ENCODE peak calls at places on chromosomes 16 and 17, in four cellular contexts. R, D, Z and A are unnamed samples.

GRCh38 chr16:8026450-8026849 is 563.9 kb downstream of the TMEM114 start:
- DNase-seq in D (no peak), Z (no peak), R (no peak), A (no peak)

GRCh38 chr16:89141884-89142267 is 29.7 kb upstream of the CDH15 start:
- DNase-seq in D (no peak), Z (no peak), R (no peak), A (no peak)

GRCh38 chr17:17155568-17155967 is 50.6 kb downstream of the PLD6 start:
- DNase-seq in D (no peak), Z (no peak), R (no peak), A (no peak)

GRCh38 chr17:17663160-17664072 is 17.8 kb upstream of the RAI1 start:
- DNase-seq in R (peak), Z (peak), D (peak), A (no peak)

GRCh38 chr16:12178251-12178990 is 201.9 kb downstream of the SNX29 start:
- DNase-seq in Z (no peak), R (peak), D (no peak), A (no peak)

GRCh38 chr16:71303938-71304337 is 14.7 kb upstream of the CMTR2 start:
- DNase-seq in R (no peak), D (no peak), Z (peak), A (no peak)

GRCh38 chr17:82449136-82449882 is 1.2 kb downstream of the CYBC1 start:
- DNase-seq in R (no peak), D (peak), Z (no peak), A (no peak)

GRCh38 chr16:23114131-23114904 is 34.9 kb downstream of the USP31 start:
- DNase-seq in D (no peak), R (no peak), Z (no peak), A (no peak)

GRCh38 chr17:28807925-28808641 is 34.5 kb downstream of the FAM222B start:
- DNase-seq in R (no peak), D (no peak), Z (peak), A (no peak)

GRCh38 chr16:89314357-89314756 is 96.9 kb downstream of the ZNF778 start:
- DNase-seq in Z (no peak), D (no peak), R (no peak), A (no peak)

GRCh38 chr17:72175787-72176515 is 55.1 kb downstream of the SOX9 start:
- DNase-seq in R (no peak), D (no peak), Z (no peak), A (no peak)

GRCh38 chr17:69015631-69016030 is 45.1 kb downstream of the ABCA9 start:
- DNase-seq in R (no peak), Z (no peak), D (no peak), A (no peak)

GRCh38 chr16:27489906-27490305 is 59.8 kb downstream of the GTF3C1 start:
- DNase-seq in D (no peak), Z (no peak), R (no peak), A (no peak)

GRCh38 chr17:33709881-33710280 is 416.8 kb upstream of the ASIC2 start:
- DNase-seq in R (no peak), D (no peak), Z (no peak), A (no peak)

GRCh38 chr17:50145532-50146229 is 4.8 kb downstream of the PPP1R9B start:
- DNase-seq in R (no peak), Z (no peak), D (no peak), A (no peak)

GRCh38 chr16:25707982-25708583 is 16.3 kb downstream of the HS3ST4 start:
- DNase-seq in R (no peak), D (peak), Z (peak), A (no peak)

GRCh38 chr16:83171396-83171795 is 544.6 kb downstream of the CDH13 start:
- DNase-seq in R (no peak), Z (no peak), D (no peak), A (no peak)

GRCh38 chr17:78935419-78936323 is 10.5 kb upstream of the TIMP2 start:
- DNase-seq in Z (no peak), R (peak), D (peak), A (no peak)

GRCh38 chr17:2187758-2188157 is 115.8 kb downstream of the SMG6 start:
- DNase-seq in Z (no peak), D (no peak), R (no peak), A (no peak)

GRCh38 chr16:23408242-23409201 is 44.5 kb downstream of the COG7 start:
- DNase-seq in D (no peak), R (peak), Z (no peak), A (no peak)

GRCh38 chr17:57746221-57746620 is 1.1 kb upstream of the CCDC182 start:
- DNase-seq in R (no peak), D (no peak), Z (no peak), A (no peak)

GRCh38 chr17:66665194-66665593 is 169.7 kb upstream of the CACNG5 start:
- DNase-seq in R (no peak), Z (no peak), D (no peak), A (no peak)

GRCh38 chr16:18792836-18793433 is 2.8 kb upstream of the RPS15A start:
- DNase-seq in R (no peak), D (no peak), Z (no peak), A (no peak)

GRCh38 chr17:4945176-4945943 is 3.0 kb downstream of the PFN1 start:
- DNase-seq in Z (peak), R (peak), D (peak), A (no peak)

GRCh38 chr17:2395258-2396170 is 5.3 kb downstream of the MNT start:
- DNase-seq in R (peak), D (no peak), Z (no peak), A (no peak)

GRCh38 chr16:14249291-14250032 is 178.3 kb downstream of the MRTFB start:
- DNase-seq in R (no peak), Z (peak), D (peak), A (no peak)

GRCh38 chr17:62923515-62924150 is 42.4 kb upstream of the TANC2 start:
- DNase-seq in Z (no peak), R (no peak), D (no peak), A (no peak)

GRCh38 chr16:26952411-26952810 is 114.3 kb upstream of the C16orf82 start:
- DNase-seq in D (no peak), Z (no peak), R (no peak), A (no peak)

GRCh38 chr16:55773859-55774549 is 58.9 kb downstream of the CES1 start:
- DNase-seq in D (no peak), R (no peak), Z (no peak), A (no peak)

GRCh38 chr16:89277049-89277448 is 59.5 kb downstream of the ZNF778 start:
- DNase-seq in Z (no peak), R (no peak), D (no peak), A (no peak)

GRCh38 chr17:12691173-12691572 is 25.5 kb downstream of the MYOCD start:
- DNase-seq in D (no peak), Z (no peak), R (peak), A (no peak)

GRCh38 chr17:47072881-47073280 is 93.8 kb upstream of the RPRML start:
- DNase-seq in Z (no peak), R (no peak), D (no peak), A (no peak)

GRCh38 chr17:20170085-20170484 is 160.9 kb downstream of the SPECC1 start:
- DNase-seq in Z (no peak), R (no peak), D (no peak), A (no peak)

GRCh38 chr17:1733047-1733357 is 8.5 kb downstream of the WDR81 start:
- DNase-seq in D (no peak), R (no peak), Z (no peak), A (no peak)

GRCh38 chr17:27294689-27295630 is 1.0 kb downstream of the WSB1 start:
- DNase-seq in R (peak), D (peak), Z (peak), A (no peak)
- TF ChIP-seq POLR2AphosphoS5 in R (peak), D (peak), Z (peak), A (no peak)

GRCh38 chr17:45021607-45022287 is 29.7 kb downstream of the DCAKD start:
- DNase-seq in Z (no peak), R (peak), D (peak), A (no peak)
- H3K4me3 ChIP-seq in Z (no peak), R (peak), D (peak), A (peak)

GRCh38 chr17:30345089-30345433 is 11.2 kb upstream of the TMIGD1 start:
- DNase-seq in D (no peak), R (no peak), Z (no peak), A (no peak)

GRCh38 chr17:30343741-30344140 is 9.9 kb upstream of the TMIGD1 start:
- DNase-seq in D (no peak), Z (no peak), R (no peak), A (no peak)

GRCh38 chr17:30346211-30346831 is 12.5 kb upstream of the TMIGD1 start:
- DNase-seq in R (no peak), D (no peak), Z (no peak), A (no peak)

GRCh38 chr17:30345527-30346075 is 11.7 kb upstream of the TMIGD1 start:
- DNase-seq in D (no peak), Z (no peak), R (no peak), A (no peak)

DNA sequence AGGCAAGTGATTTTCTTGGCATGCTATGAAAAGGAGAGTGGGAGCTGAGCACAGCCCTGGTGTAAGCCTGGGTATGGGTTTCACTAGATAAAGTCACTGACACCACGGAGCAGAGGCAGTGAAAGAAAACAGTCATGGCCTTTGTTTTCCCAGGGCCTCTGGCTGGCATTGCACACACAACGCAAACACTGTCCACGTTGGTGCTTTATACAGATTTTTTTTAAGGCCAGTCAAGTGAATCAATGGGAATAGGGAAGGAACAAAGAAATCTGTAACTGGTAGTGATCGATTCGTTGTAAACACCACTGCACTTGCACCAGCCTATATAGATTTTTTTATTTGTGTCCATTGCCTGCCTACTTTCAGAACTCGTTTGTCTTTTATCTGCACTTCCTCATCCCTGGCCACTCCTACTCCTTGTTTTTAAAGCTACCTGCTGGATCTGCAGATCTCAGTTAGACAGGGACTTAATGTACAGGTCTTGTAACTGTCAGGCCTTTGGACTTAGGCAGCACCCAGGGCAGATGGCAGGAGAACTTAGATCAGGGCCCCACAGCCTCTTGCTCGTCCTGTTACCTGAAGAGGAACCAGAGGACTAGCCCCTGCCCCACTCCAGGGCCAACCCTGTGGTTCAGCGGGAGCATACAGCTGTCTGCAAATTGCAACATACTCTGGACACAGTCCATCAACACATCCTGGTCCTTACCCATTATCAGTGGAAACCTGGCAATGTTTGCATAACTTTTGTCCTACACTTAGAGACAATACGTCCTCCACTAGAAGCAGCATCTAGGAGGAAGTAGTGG is 10.6 kb upstream of the TMIGD1 start:
- DNase-seq in Z (no peak), D (peak), R (no peak), A (no peak)
- TF ChIP-seq POLR2AphosphoS5 in Z (no peak), D (peak), R (no peak), A (no peak)

GRCh38 chr17:41664587-41665565 is 23.8 kb upstream of the EIF1 start:
- DNase-seq in R (no peak), Z (no peak), D (no peak), A (no peak)

GRCh38 chr17:41666708-41667279 is 21.9 kb upstream of the EIF1 start:
- DNase-seq in D (peak), Z (peak), R (peak), A (no peak)

GRCh38 chr17:41667280-41668008 is 21.2 kb upstream of the EIF1 start:
- DNase-seq in Z (no peak), D (no peak), R (peak), A (no peak)

GRCh38 chr17:41665566-41666335 is 22.9 kb upstream of the EIF1 start:
- DNase-seq in D (peak), R (peak), Z (peak), A (no peak)

DNA sequence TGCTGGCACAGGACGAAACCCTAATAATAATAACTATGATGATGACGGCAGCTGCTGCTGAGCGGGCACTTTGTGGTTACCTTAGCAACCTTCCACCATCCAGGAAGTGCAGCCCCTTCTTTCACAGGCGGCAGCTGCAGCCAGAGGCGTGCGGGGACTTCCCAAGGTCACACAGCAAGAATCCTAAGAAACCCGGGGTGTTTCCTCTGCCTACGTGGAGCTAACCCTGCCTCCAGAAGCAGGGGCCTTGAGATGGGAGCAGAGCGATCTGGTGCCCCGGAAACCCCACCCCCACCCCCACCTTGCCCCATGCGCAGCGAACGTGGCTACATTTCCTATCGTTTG is 22.4 kb upstream of the EIF1 start:
- DNase-seq in R (peak), D (no peak), Z (no peak), A (no peak)
- H3K4me3 ChIP-seq in R (peak), D (peak), Z (peak), A (peak)

GRCh38 chr17:40548982-40549680 is 16.1 kb downstream of the CCR7 start:
- DNase-seq in Z (no peak), D (peak), R (peak), A (peak)

GRCh38 chr17:40551874-40552768 is 13.2 kb downstream of the CCR7 start:
- DNase-seq in R (peak), Z (no peak), D (peak), A (peak)

GRCh38 chr17:40552806-40553693 is 12.2 kb downstream of the CCR7 start:
- DNase-seq in Z (no peak), R (peak), D (peak), A (peak)

GRCh38 chr17:40550608-40551007 is 14.7 kb downstream of the CCR7 start:
- DNase-seq in R (peak), Z (no peak), D (peak), A (no peak)

DNA sequence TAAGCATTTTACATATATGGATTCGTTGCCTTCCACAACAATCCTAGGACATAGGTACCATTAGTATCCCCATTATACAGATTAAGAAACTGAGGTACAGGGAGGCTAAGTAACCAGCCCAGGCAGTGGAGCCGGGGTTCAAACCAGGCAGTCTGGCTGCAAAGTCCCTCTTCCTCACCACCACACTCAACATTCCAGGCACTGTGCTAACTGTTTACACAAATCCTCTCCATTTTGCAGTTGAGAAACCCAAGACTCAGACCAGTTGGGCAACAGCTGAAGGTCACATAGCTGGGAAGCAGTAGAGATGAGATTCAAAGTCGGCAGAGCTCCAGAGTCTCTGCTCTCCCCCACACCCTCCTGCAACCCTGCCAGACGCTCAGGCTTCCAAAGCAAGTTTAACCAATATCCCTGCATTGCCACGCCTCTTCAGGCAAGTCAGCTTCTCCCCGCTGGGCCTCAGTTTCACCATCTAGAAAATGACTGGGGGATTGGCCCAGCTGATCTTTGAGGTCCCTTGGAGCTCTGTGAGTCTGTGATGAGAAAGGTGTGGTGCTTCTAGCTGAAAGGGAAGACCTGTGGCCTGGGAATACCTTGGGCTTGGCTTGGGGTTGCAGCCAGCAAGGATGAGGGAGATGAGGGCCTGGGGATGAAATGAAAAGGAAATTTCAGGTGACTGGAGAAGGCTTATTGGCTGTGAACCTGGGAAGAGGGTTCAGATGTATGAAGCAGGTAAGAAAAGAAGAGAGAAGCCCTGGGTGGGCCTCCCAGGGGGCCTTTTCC is 14.0 kb downstream of the CCR7 start:
- DNase-seq in Z (no peak), D (peak), R (peak), A (peak)
- TF ChIP-seq POLR2AphosphoS5 in Z (no peak), D (peak), R (peak), A (peak)

DNA sequence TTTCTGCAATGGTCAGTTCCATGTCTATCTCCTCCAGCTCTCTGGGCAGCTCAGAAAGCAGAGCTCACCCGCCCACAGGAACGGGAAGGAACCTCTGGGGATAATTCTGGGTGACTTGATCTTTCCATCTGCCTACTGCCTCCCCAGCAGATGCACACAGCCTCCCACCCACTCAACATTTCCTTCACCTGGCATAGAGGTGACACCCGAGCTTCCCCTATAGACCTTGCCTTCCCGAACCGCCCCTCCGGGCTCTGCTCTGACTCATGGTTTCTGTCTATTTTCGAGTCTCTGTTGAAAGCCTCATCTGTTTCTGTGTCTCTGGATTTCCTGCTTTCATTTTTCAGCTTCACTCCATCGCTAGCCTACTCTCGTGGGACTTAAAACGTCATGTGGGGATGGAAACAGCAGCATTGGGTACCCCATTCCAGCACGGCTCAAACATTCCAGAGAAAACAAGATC is 11.4 kb downstream of the GGA3 start:
- DNase-seq in D (peak), Z (no peak), R (no peak), A (no peak)
- H3K4me3 ChIP-seq in D (no peak), Z (no peak), R (no peak), A (no peak)

GRCh38 chr17:8941520-8941919 is 24.0 kb downstream of the PIK3R5 start:
- DNase-seq in R (no peak), Z (no peak), D (no peak), A (no peak)

GRCh38 chr17:8939496-8940334 is 25.8 kb downstream of the PIK3R5 start:
- DNase-seq in D (no peak), R (no peak), Z (no peak), A (no peak)

GRCh38 chr17:8941980-8942617 is 23.4 kb downstream of the PIK3R5 start:
- DNase-seq in R (no peak), D (no peak), Z (no peak), A (peak)

GRCh38 chr17:8944083-8944482 is 21.4 kb downstream of the PIK3R5 start:
- DNase-seq in D (no peak), Z (no peak), R (no peak), A (no peak)

GRCh38 chr17:8940866-8941471 is 24.5 kb downstream of the PIK3R5 start:
- DNase-seq in D (no peak), R (no peak), Z (no peak), A (no peak)
- TF ChIP-seq POLR2AphosphoS5 in D (no peak), R (no peak), Z (no peak), A (no peak)